ENCODE peak calls at places on chromosome 6, in seven cellular contexts. One of them, this sample, is unnamed.

GRCh38 chr6:118085665-118086064 is 178.6 kb downstream of the SLC35F1 start:
- DNase-seq in SK-N-SH: no peak
- DNase-seq in HCT116: no peak
- DNase-seq in HepG2: no peak
- DNase-seq in H1: no peak
- DNase-seq in K562: no peak
- DNase-seq in GM12878: no peak
- DNase-seq in this sample: no peak

GRCh38 chr6:53623497-53623896 is 42.1 kb downstream of the KLHL31 start:
- DNase-seq in SK-N-SH: no peak
- DNase-seq in HCT116: no peak
- DNase-seq in HepG2: no peak
- DNase-seq in H1: no peak
- DNase-seq in K562: no peak
- DNase-seq in GM12878: no peak
- DNase-seq in this sample: no peak

GRCh38 chr6:169996652-169997051 is 245.2 kb downstream of the ERMARD start:
- DNase-seq in SK-N-SH: no peak
- DNase-seq in HCT116: peak
- DNase-seq in HepG2: no peak
- DNase-seq in H1: no peak
- DNase-seq in K562: no peak
- DNase-seq in GM12878: no peak
- DNase-seq in this sample: no peak

GRCh38 chr6:151313060-151313459 is 73.3 kb downstream of the AKAP12 start:
- DNase-seq in SK-N-SH: no peak
- DNase-seq in HCT116: no peak
- DNase-seq in HepG2: peak
- DNase-seq in H1: no peak
- DNase-seq in K562: no peak
- DNase-seq in GM12878: no peak
- DNase-seq in this sample: no peak

GRCh38 chr6:15943423-15943822 is 185.5 kb upstream of the MYLIP start:
- DNase-seq in SK-N-SH: no peak
- DNase-seq in HCT116: no peak
- DNase-seq in HepG2: no peak
- DNase-seq in H1: no peak
- DNase-seq in K562: no peak
- DNase-seq in GM12878: no peak
- DNase-seq in this sample: no peak

GRCh38 chr6:29627762-29628418 is 5.1 kb downstream of the GABBR1 start:
- DNase-seq in SK-N-SH: peak
- DNase-seq in HCT116: no peak
- DNase-seq in HepG2: no peak
- DNase-seq in H1: peak
- DNase-seq in K562: peak
- DNase-seq in GM12878: no peak
- DNase-seq in this sample: peak

GRCh38 chr6:105374010-105374420 is 28.9 kb downstream of the PREP start:
- DNase-seq in SK-N-SH: no peak
- DNase-seq in HCT116: no peak
- DNase-seq in HepG2: peak
- DNase-seq in H1: no peak
- DNase-seq in K562: no peak
- DNase-seq in GM12878: no peak
- DNase-seq in this sample: peak

GRCh38 chr6:144331610-144332009 is 46.5 kb downstream of the UTRN start:
- DNase-seq in SK-N-SH: no peak
- DNase-seq in HCT116: no peak
- DNase-seq in HepG2: no peak
- DNase-seq in H1: no peak
- DNase-seq in K562: no peak
- DNase-seq in GM12878: no peak
- DNase-seq in this sample: no peak

GRCh38 chr6:36851149-36851614 is 11.9 kb upstream of the CPNE5 start:
- DNase-seq in SK-N-SH: peak
- DNase-seq in HCT116: peak
- DNase-seq in HepG2: peak
- DNase-seq in H1: no peak
- DNase-seq in K562: peak
- DNase-seq in GM12878: no peak
- DNase-seq in this sample: peak

GRCh38 chr6:116073765-116074450 is 13.2 kb upstream of the FRK start:
- DNase-seq in SK-N-SH: no peak
- DNase-seq in HCT116: no peak
- DNase-seq in HepG2: peak
- DNase-seq in H1: no peak
- DNase-seq in K562: no peak
- DNase-seq in GM12878: no peak
- DNase-seq in this sample: no peak

GRCh38 chr6:131368077-131368911 is 204.7 kb upstream of the ARG1 start:
- DNase-seq in SK-N-SH: no peak
- DNase-seq in HCT116: no peak
- DNase-seq in HepG2: no peak
- DNase-seq in H1: no peak
- DNase-seq in K562: no peak
- DNase-seq in GM12878: peak
- DNase-seq in this sample: peak

GRCh38 chr6:112503210-112503609 is 156.1 kb downstream of the RFPL4B start:
- DNase-seq in SK-N-SH: no peak
- DNase-seq in HCT116: no peak
- DNase-seq in HepG2: no peak
- DNase-seq in H1: no peak
- DNase-seq in K562: no peak
- DNase-seq in GM12878: no peak
- DNase-seq in this sample: peak

GRCh38 chr6:127520061-127520460 is 926 bp upstream of the MTCL3 start:
- DNase-seq in SK-N-SH: no peak
- DNase-seq in HCT116: no peak
- DNase-seq in HepG2: no peak
- DNase-seq in H1: no peak
- DNase-seq in K562: no peak
- DNase-seq in GM12878: no peak
- DNase-seq in this sample: peak

DNA sequence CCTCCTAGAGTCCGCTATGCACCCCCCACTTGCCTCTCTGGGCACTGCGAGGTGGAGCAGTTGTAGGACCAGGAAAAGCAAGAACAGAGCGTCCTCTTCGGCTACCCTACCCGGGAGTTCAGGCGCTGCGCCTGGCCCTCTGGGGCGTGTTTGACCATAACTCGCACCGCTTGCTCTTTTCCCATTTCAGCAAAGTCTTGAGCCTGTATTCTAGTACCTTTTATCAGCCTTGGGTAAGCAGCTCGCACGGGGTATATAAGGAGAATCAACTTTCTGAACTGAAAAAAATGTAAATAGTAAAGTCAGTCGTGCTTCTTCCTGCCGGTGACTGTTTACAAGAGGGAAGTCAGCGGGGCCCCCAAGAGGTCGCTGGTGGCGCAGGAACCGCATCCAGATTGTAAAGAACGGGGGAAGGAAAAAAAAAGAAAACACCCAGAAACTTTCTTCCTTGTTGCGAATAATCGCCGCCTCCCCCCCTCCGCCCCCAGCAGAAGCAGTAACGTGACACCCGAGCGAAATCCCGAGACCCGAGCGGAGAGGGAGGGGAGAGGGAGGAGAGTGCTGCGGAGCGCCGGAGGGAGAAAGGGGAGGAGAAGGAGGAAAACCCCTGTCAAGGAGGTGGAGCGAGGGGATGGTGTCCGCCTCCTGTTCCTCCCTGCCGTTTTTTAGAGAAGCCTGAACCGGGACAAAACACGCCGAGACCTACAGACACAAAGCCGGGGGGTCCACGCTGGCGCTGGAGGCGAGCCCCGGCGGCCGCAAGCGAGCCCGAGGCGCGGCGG is at the start of gene UST:
- DNase-seq in SK-N-SH: peak
- DNase-seq in HCT116: peak
- DNase-seq in HepG2: no peak
- DNase-seq in H1: peak
- DNase-seq in K562: peak
- DNase-seq in GM12878: no peak
- DNase-seq in this sample: peak
- TF ChIP-seq JUND in SK-N-SH: no peak
- TF ChIP-seq JUND in HCT116: no peak
- TF ChIP-seq JUND in HepG2: no peak
- TF ChIP-seq JUND in H1: no peak
- TF ChIP-seq JUND in K562: no peak
- TF ChIP-seq JUND in GM12878: no peak
- TF ChIP-seq JUND in this sample: no peak

DNA sequence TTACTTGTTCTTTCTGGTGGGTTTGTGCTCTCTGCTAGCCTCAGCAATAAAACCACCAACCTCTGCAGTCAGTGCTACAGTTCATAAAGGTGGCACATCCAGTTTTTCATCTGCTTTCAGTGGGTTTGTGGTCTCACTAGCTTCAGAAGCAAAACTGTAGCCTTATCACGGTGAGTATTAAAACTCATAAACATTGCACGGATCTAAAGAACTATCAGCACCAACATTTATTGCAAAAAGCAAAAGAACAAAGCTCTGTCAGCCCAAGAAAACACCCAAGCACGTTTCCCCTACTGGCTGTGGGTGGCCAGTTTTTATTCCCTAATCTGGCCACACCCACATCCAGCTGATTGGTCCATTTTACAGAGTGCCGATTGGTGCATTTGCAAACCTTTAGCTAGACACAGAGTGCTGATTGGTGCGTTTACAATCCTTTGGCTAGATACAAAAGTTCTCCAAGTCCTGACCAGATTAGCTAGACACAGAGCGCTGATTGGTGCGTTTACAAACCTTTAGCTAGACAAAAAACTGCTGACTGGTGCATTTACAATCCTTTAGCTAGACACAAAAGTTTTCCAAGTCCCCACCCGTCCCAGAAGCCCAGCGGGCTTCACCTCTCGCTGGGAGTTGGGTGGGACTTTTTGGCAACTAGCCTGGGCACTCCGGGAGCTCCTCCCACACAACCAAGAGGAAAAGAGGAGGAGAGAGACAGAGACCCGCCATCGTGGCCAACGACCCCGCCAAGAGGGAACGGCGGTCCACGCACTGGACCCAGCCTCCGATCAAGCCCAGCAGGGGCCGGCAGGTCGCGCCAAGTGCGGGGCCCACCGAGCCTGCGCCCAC is 3.3 kb upstream of the TMEM14C start:
- DNase-seq in SK-N-SH: peak
- DNase-seq in HCT116: no peak
- DNase-seq in HepG2: peak
- DNase-seq in H1: no peak
- DNase-seq in K562: no peak
- DNase-seq in GM12878: no peak
- DNase-seq in this sample: no peak
- TF ChIP-seq JUND in SK-N-SH: no peak
- TF ChIP-seq JUND in HCT116: no peak
- TF ChIP-seq JUND in HepG2: no peak
- TF ChIP-seq JUND in H1: no peak
- TF ChIP-seq JUND in K562: no peak
- TF ChIP-seq JUND in GM12878: no peak
- TF ChIP-seq JUND in this sample: no peak

GRCh38 chr6:26249709-26249958 is 115.4 kb upstream of the BTN3A2 start:
- DNase-seq in SK-N-SH: no peak
- DNase-seq in HCT116: no peak
- DNase-seq in HepG2: no peak
- DNase-seq in H1: no peak
- DNase-seq in K562: no peak
- DNase-seq in GM12878: peak
- DNase-seq in this sample: no peak
- TF ChIP-seq JUND in SK-N-SH: no peak
- TF ChIP-seq JUND in HCT116: no peak
- TF ChIP-seq JUND in HepG2: no peak
- TF ChIP-seq JUND in H1: no peak
- TF ChIP-seq JUND in K562: no peak
- TF ChIP-seq JUND in GM12878: no peak
- TF ChIP-seq JUND in this sample: no peak

GRCh38 chr6:166810864-166811263 is 145.5 kb downstream of the RNASET2 start:
- DNase-seq in SK-N-SH: no peak
- DNase-seq in HCT116: no peak
- DNase-seq in HepG2: no peak
- DNase-seq in H1: no peak
- DNase-seq in K562: no peak
- DNase-seq in GM12878: no peak
- DNase-seq in this sample: no peak

GRCh38 chr6:166815629-166816028 is 140.7 kb downstream of the RNASET2 start:
- DNase-seq in SK-N-SH: no peak
- DNase-seq in HCT116: no peak
- DNase-seq in HepG2: no peak
- DNase-seq in H1: no peak
- DNase-seq in K562: no peak
- DNase-seq in GM12878: no peak
- DNase-seq in this sample: no peak

GRCh38 chr6:166813461-166813860 is 142.9 kb downstream of the RNASET2 start:
- DNase-seq in SK-N-SH: no peak
- DNase-seq in HCT116: no peak
- DNase-seq in HepG2: no peak
- DNase-seq in H1: no peak
- DNase-seq in K562: no peak
- DNase-seq in GM12878: no peak
- DNase-seq in this sample: no peak

GRCh38 chr6:166809721-166810120 is 146.6 kb downstream of the RNASET2 start:
- DNase-seq in SK-N-SH: no peak
- DNase-seq in HCT116: no peak
- DNase-seq in HepG2: no peak
- DNase-seq in H1: no peak
- DNase-seq in K562: no peak
- DNase-seq in GM12878: no peak
- DNase-seq in this sample: no peak

GRCh38 chr6:166814386-166814785 is 142.0 kb downstream of the RNASET2 start:
- DNase-seq in SK-N-SH: no peak
- DNase-seq in HCT116: no peak
- DNase-seq in HepG2: no peak
- DNase-seq in H1: no peak
- DNase-seq in K562: no peak
- DNase-seq in GM12878: no peak
- DNase-seq in this sample: no peak
- TF ChIP-seq JUND in SK-N-SH: no peak
- TF ChIP-seq JUND in HCT116: no peak
- TF ChIP-seq JUND in HepG2: no peak
- TF ChIP-seq JUND in H1: no peak
- TF ChIP-seq JUND in K562: no peak
- TF ChIP-seq JUND in GM12878: no peak
- TF ChIP-seq JUND in this sample: no peak

This sample was measured in T47D.